ENCODE peak calls at places on chromosomes 11 and 22, in six cellular contexts. I is body of pancreas; C is A549; E is thoracic aorta; Q is CD8-positive, alpha-beta memory T cell; Z is kidney. S is an unnamed sample.

GRCh38 chr11:125945797-125946520 is at the start of gene VSIG10L2:
- DNase-seq in I (no peak), C (no peak), E (no peak), Q (no peak), Z (no peak), S (no peak)

GRCh38 chr11:114250993-114251796 is 45.0 kb upstream of the NNMT start:
- DNase-seq in I (no peak), C (no peak), E (no peak), Q (no peak), Z (no peak), S (peak; percentile 85)

GRCh38 chr22:37088108-37088605 is 21.4 kb downstream of the TMPRSS6 start:
- DNase-seq in I (no peak), C (peak; percentile 21), E (no peak), Q (no peak), Z (no peak), S (no peak)

GRCh38 chr11:16610738-16611388 is 127.6 kb upstream of the C11orf58 start:
- DNase-seq in I (no peak), C (no peak), E (no peak), Q (no peak), Z (peak; percentile 60), S (no peak)

GRCh38 chr22:48414662-48415061 is 1413.0 kb downstream of the BRD1 start:
- DNase-seq in I (no peak), C (no peak), E (no peak), Q (no peak), Z (no peak), S (no peak)

GRCh38 chr11:32713496-32713895 is 81.0 kb downstream of the CCDC73 start:
- DNase-seq in I (no peak), C (no peak), E (no peak), Q (no peak), Z (no peak), S (no peak)

GRCh38 chr22:50053861-50054260 is 4.2 kb downstream of the TTLL8 start:
- DNase-seq in I (no peak), C (no peak), E (no peak), Q (peak; percentile 24), Z (peak; percentile 37), S (no peak)

GRCh38 chr11:122976734-122977454 is 4.7 kb downstream of the BSX start:
- DNase-seq in I (no peak), C (no peak), E (no peak), Q (no peak), Z (no peak), S (no peak)

GRCh38 chr11:62014158-62014476 is 46.7 kb upstream of the FTH1 start:
- DNase-seq in I (no peak), C (no peak), E (no peak), Q (no peak), Z (no peak), S (no peak)

GRCh38 chr11:73388241-73389133 is 12.3 kb downstream of the RELT start:
- DNase-seq in I (no peak), C (no peak), E (no peak), Q (no peak), Z (peak; percentile 79), S (peak; percentile 70)

GRCh38 chr11:94804874-94805273 is 36.7 kb downstream of the AMOTL1 start:
- DNase-seq in I (no peak), C (no peak), E (no peak), Q (no peak), Z (no peak), S (no peak)

GRCh38 chr11:108960498-108960897 is 295.6 kb downstream of the DDX10 start:
- DNase-seq in I (no peak), C (no peak), E (no peak), Q (no peak), Z (no peak), S (no peak)

DNA sequence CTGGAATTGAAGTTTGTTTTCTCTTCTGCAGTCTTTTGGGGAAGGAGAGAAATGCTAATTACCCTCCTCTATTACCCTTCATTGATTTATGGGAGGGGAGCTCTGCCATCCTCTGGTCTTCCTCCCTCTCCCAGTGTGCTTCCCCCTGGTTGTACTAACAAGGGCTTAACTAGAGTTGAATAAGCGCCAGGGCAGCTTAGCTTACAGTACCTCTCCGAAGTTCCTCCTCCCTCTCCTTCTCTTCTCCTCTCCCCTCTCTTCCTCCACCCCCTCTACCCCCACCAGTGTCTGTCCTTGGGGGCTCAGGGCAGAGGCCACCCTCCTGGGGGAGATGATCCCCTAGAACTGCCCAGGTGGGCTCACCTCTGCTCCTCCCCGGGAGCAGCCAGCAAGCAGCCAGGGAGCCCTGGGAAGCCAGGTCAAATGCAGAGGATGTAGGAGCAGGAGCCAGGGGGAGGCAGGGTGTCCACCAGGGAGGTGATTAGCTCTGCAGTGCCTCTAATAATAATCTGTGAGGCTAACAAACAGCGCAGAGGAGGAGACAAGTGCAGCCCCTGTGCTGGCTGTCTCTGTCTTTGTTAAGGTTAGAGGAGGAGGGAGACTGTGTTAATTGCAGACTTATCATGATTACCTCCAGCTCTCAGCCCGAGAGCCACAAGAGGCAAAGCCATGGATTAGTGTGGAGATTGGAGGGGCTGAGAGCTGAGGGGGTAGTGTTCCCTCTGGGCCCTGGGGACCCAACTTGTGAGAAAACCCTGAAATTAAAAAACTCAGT is 191.6 kb upstream of the CADM1 start:
- DNase-seq in I (no peak), C (no peak), E (no peak), Q (no peak), Z (no peak), S (no peak)
- H3K27ac ChIP-seq in I (no peak overlapping the region), C (no peak overlapping the region), E (no peak overlapping the region), Q (no peak overlapping the region), Z (no peak overlapping the region), S (no peak overlapping the region)

DNA sequence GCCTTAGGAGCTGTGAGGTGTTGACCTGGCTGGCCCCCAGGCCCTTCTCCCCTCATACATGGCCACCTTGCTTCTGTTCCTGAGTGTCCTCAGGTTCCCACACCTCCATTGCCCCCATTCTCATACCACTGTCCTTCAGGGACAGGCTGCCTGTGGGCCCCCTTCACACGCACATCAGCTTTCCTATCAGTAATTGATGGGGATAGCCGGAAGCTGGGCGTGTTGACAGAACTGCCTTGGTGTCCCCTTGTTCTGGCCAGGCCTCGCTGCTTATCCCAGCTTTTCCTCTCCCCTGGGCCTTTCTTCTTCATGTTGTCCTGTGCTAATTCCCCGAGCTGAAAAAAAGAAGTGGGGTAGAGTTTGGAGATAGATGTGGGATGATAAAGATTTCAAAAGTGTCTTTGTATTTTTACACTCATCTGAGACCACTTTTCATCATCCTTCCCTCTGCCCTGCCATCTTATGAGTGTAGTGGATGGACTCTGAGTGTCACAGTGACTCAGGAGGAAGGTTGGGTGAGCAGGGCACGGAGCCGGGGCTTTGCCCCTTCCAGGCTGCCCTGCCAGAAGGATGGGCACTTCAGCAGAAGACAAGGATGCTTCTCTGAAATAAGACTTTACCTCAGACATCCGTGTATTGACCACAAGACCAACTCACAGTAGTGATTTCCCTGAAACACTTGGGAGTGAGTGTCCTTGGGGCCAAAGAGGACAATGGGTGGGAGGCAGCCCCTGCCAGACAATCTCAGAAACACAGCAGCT is 42.8 kb downstream of the MED15 start:
- DNase-seq in I (no peak), C (no peak), E (no peak), Q (peak; percentile 22), Z (no peak), S (peak; percentile 41)
- H3K27ac ChIP-seq in I (peak overlapping the region; percentile 76), C (no peak overlapping the region), E (peak overlapping the region; percentile 97), Q (peak overlapping the region; percentile 70), Z (peak overlapping the region; percentile 90), S (peak overlapping the region; percentile 93)

GRCh38 chr11:75505966-75506692 is 19.6 kb downstream of the GDPD5 start:
- DNase-seq in I (no peak), C (no peak), E (no peak), Q (no peak), Z (no peak), S (no peak)

GRCh38 chr11:75506827-75507226 is 18.9 kb downstream of the GDPD5 start:
- DNase-seq in I (no peak), C (no peak), E (no peak), Q (no peak), Z (no peak), S (no peak)

GRCh38 chr11:75508051-75508561 is 17.6 kb downstream of the GDPD5 start:
- DNase-seq in I (no peak), C (no peak), E (no peak), Q (peak; percentile 70), Z (no peak), S (no peak)

GRCh38 chr11:75509201-75509600 is 16.5 kb downstream of the GDPD5 start:
- DNase-seq in I (no peak), C (no peak), E (no peak), Q (no peak), Z (no peak), S (no peak)

DNA sequence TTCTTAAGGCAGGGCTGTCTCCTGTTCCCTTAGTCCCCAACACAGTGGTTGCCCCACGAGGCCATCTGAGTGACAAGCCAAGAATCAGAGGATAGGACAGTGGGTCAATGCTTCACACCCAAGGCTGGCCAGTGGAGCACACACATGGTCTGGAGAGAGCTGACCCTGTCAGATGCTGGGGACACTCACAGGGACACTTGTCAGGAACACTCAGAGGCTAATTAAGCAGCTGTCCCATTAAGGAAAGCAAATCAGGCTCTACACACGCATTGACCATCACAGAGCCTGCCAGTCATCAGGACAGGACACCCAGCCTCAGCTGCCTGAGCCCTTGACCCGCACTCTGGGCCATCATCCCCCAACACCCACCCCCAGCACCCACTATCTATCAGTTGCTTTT is 18.2 kb downstream of the GDPD5 start:
- DNase-seq in I (no peak), C (no peak), E (no peak), Q (no peak), Z (no peak), S (no peak)
- H3K27ac ChIP-seq in I (no peak overlapping the region), C (peak overlapping the region; percentile 7), E (no peak overlapping the region), Q (peak overlapping the region; percentile 33), Z (no peak overlapping the region), S (no peak overlapping the region)

DNA sequence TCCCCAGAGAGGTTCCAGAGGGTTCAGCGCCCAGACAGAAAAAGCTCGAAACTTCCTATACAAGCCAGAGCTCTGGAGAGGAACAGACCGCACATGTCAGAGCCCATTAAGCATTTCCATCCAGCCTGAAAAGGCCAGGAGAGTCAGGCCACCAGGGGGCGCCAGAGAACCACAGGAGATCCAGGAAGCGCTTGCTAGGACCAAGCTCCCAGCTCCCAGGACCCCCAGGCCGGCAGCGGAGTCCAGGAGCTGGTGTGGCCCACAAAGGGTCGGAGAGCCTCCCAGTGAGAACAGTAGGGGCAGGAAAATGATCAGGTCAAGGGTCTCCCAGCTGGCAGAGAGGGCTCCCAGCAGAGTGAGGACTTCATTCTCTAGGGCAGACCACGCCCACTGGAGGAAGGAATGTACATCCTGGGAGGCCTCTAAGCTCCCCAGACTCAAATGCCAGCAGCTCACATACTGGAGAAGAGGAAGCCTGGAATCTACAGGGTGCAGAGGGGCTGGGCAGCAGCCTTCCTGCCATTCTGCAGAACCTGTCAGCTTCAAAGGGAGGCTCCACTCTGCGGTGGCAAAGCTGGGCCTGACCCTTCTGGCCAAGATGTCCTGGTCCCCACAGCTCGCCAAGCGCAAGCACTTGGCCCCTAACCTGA is 2.1 kb upstream of the MEI1 start:
- DNase-seq in I (peak; percentile 93), C (peak; percentile 80), E (peak; percentile 74), Q (peak; percentile 92), Z (peak; percentile 95), S (peak; percentile 94)
- H3K27ac ChIP-seq in I (no peak overlapping the region), C (peak overlapping the region; percentile 82), E (peak overlapping the region; percentile 63), Q (no peak overlapping the region), Z (peak overlapping the region; percentile 7), S (peak overlapping the region; percentile 41)

GRCh38 chr11:44934735-44935250 is 15.9 kb downstream of the TP53I11 start:
- DNase-seq in I (no peak), C (no peak), E (no peak), Q (no peak), Z (no peak), S (no peak)
- H3K27ac ChIP-seq in I (no peak overlapping the region), C (no peak overlapping the region), E (no peak overlapping the region), Q (no peak overlapping the region), Z (no peak overlapping the region), S (no peak overlapping the region)

DNA sequence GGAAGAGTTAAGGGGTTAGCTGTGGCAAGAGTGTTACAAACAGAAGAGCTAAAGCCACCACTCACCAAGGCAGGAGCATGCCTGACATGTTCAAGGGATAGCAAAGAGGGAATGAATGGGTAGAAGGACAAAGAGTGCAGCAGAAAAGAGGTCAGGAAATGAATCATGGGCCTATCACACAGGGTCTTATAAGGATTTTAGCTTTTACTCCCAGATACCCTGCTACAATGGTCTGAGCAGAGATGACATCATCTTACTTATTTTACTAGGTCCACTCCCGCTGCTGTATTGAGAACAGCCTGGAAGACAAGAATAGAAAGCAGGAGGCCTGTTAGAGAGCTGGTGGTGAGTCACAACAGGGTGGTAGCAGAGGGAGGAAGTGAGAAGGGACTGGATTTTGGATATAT is 9.8 kb downstream of the TRAF6 start:
- DNase-seq in I (no peak), C (peak; percentile 10), E (peak; percentile 21), Q (no peak), Z (no peak), S (no peak)
- H3K27ac ChIP-seq in I (no peak overlapping the region), C (peak overlapping the region; percentile 47), E (peak overlapping the region; percentile 6), Q (no peak overlapping the region), Z (no peak overlapping the region), S (peak overlapping the region; percentile 83)

S was measured in psoas muscle.